ENCODE peak calls at places on chromosomes 4 and X, in nine cellular contexts. O is iris pigment epithelial cell; T is stomach; Y is stimulated activated CD8-positive, alpha-beta memory T cell treated with anti-CD3 and anti-CD28 coated beads, Interleukin-7, amount 100 ng/mL, for 1 hour; D is GM10248; E is NCI-H1092 treated with DMSO at 0.1 percent for 48 hours; C is fibroblast of lung; G is SIG-M5; F is activated CD4-positive, alpha-beta T cell treated with anti-CD3 and anti-CD28 coated beads, Interleukin-2, amount 10 ng/mL, durations not matched to agents 7 days and 5 days. A is an unnamed sample.
A peak's percentile ranks its signal among the peaks of the same experiment; 100 is the strongest.

GRCh38 chrX:155262970-155263754 is 1.1 kb downstream of the RAB39B start:
- DNase-seq in O (no peak), T (no peak), Y (no peak), D (no peak), E (no peak), C (no peak), G (no peak), F (peak; percentile 5), A (no peak)

GRCh38 chr4:117549624-117550023 is 464.2 kb upstream of the TRAM1L1 start:
- DNase-seq in O (no peak), T (no peak), Y (no peak), D (no peak), E (no peak), C (no peak), G (no peak), F (no peak), A (no peak)

GRCh38 chr4:161822174-161822573 is 341.6 kb downstream of the FSTL5 start:
- DNase-seq in O (no peak), T (no peak), Y (no peak), D (no peak), E (no peak), C (no peak), G (no peak), F (no peak), A (no peak)

GRCh38 chrX:142249721-142250120 is 44.6 kb upstream of the MAGEC2 start:
- DNase-seq in O (no peak), T (no peak), Y (no peak), D (no peak), E (no peak), C (no peak), G (no peak), F (no peak), A (no peak)

GRCh38 chr4:87032884-87033533 is 98.2 kb downstream of the AFF1 start:
- DNase-seq in O (peak; percentile 89), T (no peak), Y (no peak), D (no peak), E (no peak), C (peak; percentile 92), G (no peak), F (no peak), A (no peak)

GRCh38 chr4:16794816-16795445 is 103.5 kb downstream of the LDB2 start:
- DNase-seq in O (peak; percentile 49), T (peak; percentile 69), Y (no peak), D (peak; percentile 24), E (no peak), C (peak; percentile 70), G (no peak), F (peak; percentile 59), A (no peak)

GRCh38 chr4:174592985-174593335 is 70.7 kb upstream of the HPGD start:
- DNase-seq in O (peak; percentile 68), T (no peak), Y (no peak), D (no peak), E (no peak), C (peak; percentile 78), G (peak; percentile 0), F (no peak), A (no peak)

GRCh38 chrX:10990418-10990817 is 120.7 kb upstream of the HCCS start:
- DNase-seq in O (no peak), T (no peak), Y (no peak), D (no peak), E (no peak), C (no peak), G (no peak), F (no peak), A (no peak)

GRCh38 chr4:34492414-34492813 is 1751.9 kb downstream of the ARAP2 start:
- DNase-seq in O (no peak), T (no peak), Y (no peak), D (no peak), E (no peak), C (no peak), G (no peak), F (no peak), A (no peak)

GRCh38 chr4:6324461-6324998 is 54.9 kb downstream of the WFS1 start:
- DNase-seq in O (no peak), T (no peak), Y (no peak), D (no peak), E (no peak), C (no peak), G (no peak), F (no peak), A (no peak)

GRCh38 chr4:99755223-99755944 is 61.2 kb upstream of the DAPP1 start:
- DNase-seq in O (peak; percentile 38), T (no peak), Y (no peak), D (no peak), E (no peak), C (peak; percentile 51), G (no peak), F (no peak), A (no peak)

GRCh38 chr4:88447339-88447738 is 9.6 kb upstream of the HERC5 start:
- DNase-seq in O (no peak), T (no peak), Y (no peak), D (no peak), E (no peak), C (no peak), G (no peak), F (no peak), A (no peak)

GRCh38 chr4:11597506-11597905 is 168.8 kb upstream of the HS3ST1 start:
- DNase-seq in O (no peak), T (no peak), Y (no peak), D (no peak), E (peak; percentile 59), C (no peak), G (no peak), F (no peak), A (no peak)

GRCh38 chr4:105715692-105716278 is 7.2 kb downstream of the GSTCD start:
- DNase-seq in O (peak; percentile 37), T (no peak), Y (no peak), D (no peak), E (peak; percentile 61), C (peak; percentile 68), G (no peak), F (no peak), A (no peak)

GRCh38 chrX:53681661-53682060 is 4.9 kb downstream of the HUWE1 start:
- DNase-seq in O (peak; percentile 20), T (no peak), Y (no peak), D (no peak), E (no peak), C (peak; percentile 4), G (no peak), F (peak; percentile 6), A (no peak)

GRCh38 chr4:186228514-186228894 is 1.2 kb downstream of the KLKB1 start:
- DNase-seq in O (no peak), T (no peak), Y (no peak), D (no peak), E (no peak), C (peak; percentile 12), G (no peak), F (no peak), A (no peak)

GRCh38 chr4:186400676-186401075 is 134.7 kb downstream of the F11 start:
- DNase-seq in O (peak; percentile 58), T (no peak), Y (no peak), D (no peak), E (no peak), C (no peak), G (no peak), F (no peak), A (no peak)

GRCh38 chr4:132195181-132195580 is 953.9 kb upstream of the PCDH10 start:
- DNase-seq in O (peak; percentile 55), T (no peak), Y (no peak), D (no peak), E (no peak), C (peak; percentile 50), G (no peak), F (no peak), A (no peak)

A was measured in germinal center.